ENCODE peak calls at places on chromosomes 11 and 22, in eight cellular contexts. E is nephron progenitor cell; U is BJ; J is left lung; T is activated CD8-positive, alpha-beta T cell treated with anti-CD3 and anti-CD28 coated beads for 36 hours; A is A549; N is IMR-90; Z is neural crest cell. Q is an unnamed sample.

GRCh38 chr11:109983358-109983757 is 109.8 kb upstream of the ZC3H12C start:
- DNase-seq in E (no peak), U (no peak), J (no peak), T (no peak), A (no peak), N (no peak), Z (no peak), Q (no peak)

GRCh38 chr11:469684-470667 is 19.9 kb downstream of the PTDSS2 start:
- DNase-seq in E (no peak), U (no peak), J (peak), T (no peak), A (peak), N (peak), Z (no peak), Q (no peak)

GRCh38 chr22:27714076-27714475 is 87.5 kb downstream of the MN1 start:
- DNase-seq in E (no peak), U (no peak), J (no peak), T (no peak), A (no peak), N (no peak), Z (no peak), Q (no peak)

GRCh38 chr11:63896071-63896470 is 20.9 kb downstream of the RCOR2 start:
- DNase-seq in E (no peak), U (no peak), J (no peak), T (no peak), A (no peak), N (no peak), Z (no peak), Q (no peak)

GRCh38 chr11:129435499-129436245 is 60.0 kb downstream of the BARX2 start:
- DNase-seq in E (no peak), U (no peak), J (no peak), T (no peak), A (no peak), N (no peak), Z (no peak), Q (no peak)

GRCh38 chr11:76240143-76240505 is 33.8 kb upstream of the WNT11 start:
- DNase-seq in E (no peak), U (no peak), J (peak), T (no peak), A (no peak), N (no peak), Z (no peak), Q (no peak)

GRCh38 chr22:46367707-46368191 is 32.2 kb downstream of the TRMU start:
- DNase-seq in E (peak), U (no peak), J (peak), T (peak), A (peak), N (peak), Z (peak), Q (peak)

GRCh38 chr11:8832571-8833260 is 78.3 kb upstream of the AKIP1 start:
- DNase-seq in E (peak), U (peak), J (peak), T (peak), A (no peak), N (peak), Z (no peak), Q (peak)

GRCh38 chr11:68264741-68265540 is 6.8 kb downstream of the C11orf24 start:
- DNase-seq in E (no peak), U (no peak), J (no peak), T (no peak), A (no peak), N (no peak), Z (no peak), Q (no peak)

GRCh38 chr11:79857404-79857803 is 416.6 kb upstream of the TENM4 start:
- DNase-seq in E (peak), U (no peak), J (no peak), T (no peak), A (no peak), N (no peak), Z (no peak), Q (no peak)

GRCh38 chr11:128417607-128418324 is 169.6 kb downstream of the ETS1 start:
- DNase-seq in E (no peak), U (peak), J (no peak), T (no peak), A (no peak), N (peak), Z (no peak), Q (no peak)

GRCh38 chr11:104073950-104074349 is 37.5 kb downstream of the DDI1 start:
- DNase-seq in E (no peak), U (no peak), J (no peak), T (no peak), A (peak), N (peak), Z (no peak), Q (peak)

GRCh38 chr11:13207665-13208594 is 69.7 kb upstream of the BMAL1 start:
- DNase-seq in E (no peak), U (peak), J (peak), T (peak), A (peak), N (peak), Z (no peak), Q (no peak)

GRCh38 chr11:46649180-46649738 is 31.9 kb downstream of the ATG13 start:
- DNase-seq in E (no peak), U (peak), J (no peak), T (no peak), A (peak), N (peak), Z (no peak), Q (no peak)

GRCh38 chr11:111801135-111801534 is 34.9 kb upstream of the PPP2R1B start:
- DNase-seq in E (no peak), U (no peak), J (no peak), T (no peak), A (no peak), N (no peak), Z (no peak), Q (no peak)

GRCh38 chr11:59144096-59144495 is 1.4 kb downstream of the FAM111A start:
- DNase-seq in E (no peak), U (no peak), J (no peak), T (no peak), A (no peak), N (peak), Z (no peak), Q (no peak)

GRCh38 chr11:44033411-44033850 is 14.3 kb upstream of the ACCSL start:
- DNase-seq in E (no peak), U (no peak), J (no peak), T (no peak), A (no peak), N (no peak), Z (no peak), Q (no peak)

GRCh38 chr22:50505776-50506610 is 1.5 kb downstream of the LMF2 start:
- DNase-seq in E (no peak), U (no peak), J (peak), T (no peak), A (no peak), N (no peak), Z (no peak), Q (no peak)

GRCh38 chr22:47110817-47111443 is 348.5 kb downstream of the TBC1D22A start:
- DNase-seq in E (no peak), U (no peak), J (no peak), T (no peak), A (no peak), N (peak), Z (no peak), Q (no peak)

GRCh38 chr11:111334495-111335123 is 36.3 kb downstream of the POU2AF3 start:
- DNase-seq in E (no peak), U (no peak), J (no peak), T (no peak), A (peak), N (no peak), Z (no peak), Q (no peak)

GRCh38 chr11:76193219-76193618 is 13.1 kb downstream of the WNT11 start:
- DNase-seq in E (peak), U (no peak), J (no peak), T (no peak), A (no peak), N (no peak), Z (no peak), Q (no peak)

GRCh38 chr11:36455658-36456111 is 54.4 kb downstream of the TRAF6 start:
- DNase-seq in E (peak), U (peak), J (peak), T (no peak), A (peak), N (peak), Z (peak), Q (no peak)

GRCh38 chr11:68142028-68142412 is 20.8 kb upstream of the CHKA start:
- DNase-seq in E (no peak), U (no peak), J (peak), T (peak), A (no peak), N (no peak), Z (no peak), Q (no peak)

GRCh38 chr11:69320756-69321741 is 27.1 kb downstream of the MYEOV start:
- DNase-seq in E (no peak), U (no peak), J (no peak), T (no peak), A (no peak), N (peak), Z (no peak), Q (no peak)

GRCh38 chr11:65786008-65786785 is 666 bp upstream of the OVOL1 start:
- DNase-seq in E (no peak), U (no peak), J (peak), T (no peak), A (no peak), N (no peak), Z (no peak), Q (peak)

GRCh38 chr22:43110927-43111623 is 525 bp downstream of the BIK start:
- DNase-seq in E (peak), U (no peak), J (peak), T (peak), A (no peak), N (no peak), Z (no peak), Q (peak)

GRCh38 chr11:95508219-95508880 is 277.3 kb upstream of the SESN3 start:
- DNase-seq in E (no peak), U (no peak), J (no peak), T (no peak), A (no peak), N (no peak), Z (no peak), Q (no peak)

DNA sequence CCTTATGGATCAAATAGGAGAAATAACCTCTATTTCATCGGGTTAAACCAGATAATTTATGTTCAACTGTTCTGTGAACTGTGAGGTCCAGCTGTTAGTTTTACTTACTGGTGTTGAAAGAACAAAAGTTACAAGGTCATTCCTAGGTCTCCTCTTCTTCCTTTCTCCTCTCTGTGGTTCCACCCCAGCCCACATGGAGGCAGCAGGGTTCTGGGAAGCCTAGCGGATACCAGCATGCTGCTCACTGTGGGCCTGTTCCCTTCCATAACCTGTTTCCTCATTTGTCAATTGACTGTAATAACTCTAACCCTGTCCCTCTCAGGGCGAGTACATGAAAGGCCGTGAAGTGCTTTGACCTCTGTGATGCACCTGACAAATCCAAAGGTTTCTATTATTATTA is 27.8 kb downstream of the RELT start:
- DNase-seq in E (peak), U (no peak), J (peak), T (no peak), A (peak), N (peak), Z (peak), Q (no peak)
- TF ChIP-seq CTCF in E (peak), U (peak), J (peak), T (no peak), A (peak), N (peak), Z (peak), Q (no peak)

DNA sequence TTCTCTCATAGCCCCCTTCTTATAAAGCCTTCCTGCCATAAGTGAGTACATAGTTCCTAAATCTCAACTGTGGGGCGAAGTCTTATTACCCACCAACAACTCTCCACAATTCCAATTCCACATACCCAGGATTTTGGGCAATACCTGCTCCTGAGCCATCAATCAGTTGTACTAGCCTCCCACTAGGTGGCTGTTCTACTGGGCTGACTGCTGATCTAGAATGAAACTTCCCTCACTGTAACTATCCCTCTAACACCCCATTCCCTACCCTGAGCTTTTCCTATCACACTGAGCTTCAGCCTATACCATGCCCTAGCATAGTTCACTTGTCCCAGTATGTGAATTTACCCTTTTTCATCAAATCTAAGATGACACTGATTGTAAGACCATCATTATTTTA is 52.5 kb downstream of the RRAS2 start:
- DNase-seq in E (no peak), U (no peak), J (no peak), T (no peak), A (peak), N (no peak), Z (no peak), Q (no peak)
- TF ChIP-seq CTCF in E (no peak), U (peak), J (no peak), T (no peak), A (no peak), N (no peak), Z (no peak), Q (no peak)

GRCh38 chr11:116513894-116514293 is 258.9 kb downstream of the BUD13 start:
- DNase-seq in E (peak), U (no peak), J (no peak), T (peak), A (peak), N (peak), Z (peak), Q (peak)
- TF ChIP-seq CTCF in E (peak), U (peak), J (peak), T (no peak), A (peak), N (peak), Z (peak), Q (peak)

GRCh38 chr11:10413268-10413667 is 41.8 kb upstream of the AMPD3 start:
- DNase-seq in E (no peak), U (no peak), J (no peak), T (peak), A (peak), N (peak), Z (no peak), Q (no peak)
- TF ChIP-seq CTCF in E (no peak), U (peak), J (no peak), T (peak), A (peak), N (peak), Z (no peak), Q (no peak)

DNA sequence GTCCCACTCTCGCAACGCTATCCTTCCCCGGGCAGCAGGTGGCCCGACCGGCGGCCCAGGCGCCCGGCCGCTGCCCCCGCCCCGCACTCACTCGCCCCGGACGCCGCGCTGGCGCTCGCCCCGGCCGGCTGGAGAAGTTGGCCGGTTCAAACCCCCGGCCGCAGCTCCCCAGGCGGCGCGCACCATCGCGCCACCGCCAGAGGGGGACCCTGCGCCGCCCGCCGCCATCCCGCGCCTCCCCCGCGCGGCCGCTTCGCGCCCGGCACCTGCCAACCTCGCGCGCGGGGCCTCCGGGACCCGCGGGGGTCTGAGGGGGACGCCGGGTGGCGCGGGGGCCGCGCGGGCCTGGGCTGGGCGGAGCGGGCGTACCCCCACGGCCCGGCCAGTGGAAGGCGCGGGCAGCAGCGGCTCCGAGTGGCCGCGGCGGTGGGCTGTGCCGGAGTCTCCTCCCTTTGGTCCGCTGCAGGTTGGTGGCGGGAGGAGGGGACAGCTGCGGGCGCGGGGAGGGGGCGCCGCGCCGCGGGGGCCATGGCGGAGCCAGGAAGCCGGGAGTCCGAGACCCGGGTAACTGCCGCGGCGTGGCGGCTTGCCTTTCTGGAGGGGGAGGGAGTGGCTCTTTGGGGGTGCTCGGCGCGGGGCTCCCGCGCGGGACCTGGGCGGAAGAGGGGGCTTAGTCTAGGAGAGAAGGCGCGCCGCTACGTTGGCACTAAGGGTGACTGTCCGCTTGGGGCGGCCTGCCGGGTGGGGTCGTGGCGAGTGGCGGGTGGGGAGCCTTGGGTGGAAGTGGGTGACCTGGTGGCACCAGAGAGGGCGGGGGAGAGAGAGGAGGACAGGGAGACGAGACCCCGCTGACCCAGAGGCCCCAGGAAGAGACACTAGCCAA is at the start of the genes MPST and TST:
- DNase-seq in E (peak), U (no peak), J (peak), T (peak), A (peak), N (peak), Z (peak), Q (peak)
- TF ChIP-seq CTCF in E (no peak), U (no peak), J (no peak), T (peak), A (no peak), N (peak), Z (peak), Q (no peak)

GRCh38 chr22:31082606-31083376 is 1.7 kb downstream of the SMTN start:
- DNase-seq in E (peak), U (no peak), J (no peak), T (peak), A (peak), N (peak), Z (no peak), Q (no peak)
- TF ChIP-seq CTCF in E (peak), U (peak), J (peak), T (peak), A (peak), N (peak), Z (peak), Q (peak)

DNA sequence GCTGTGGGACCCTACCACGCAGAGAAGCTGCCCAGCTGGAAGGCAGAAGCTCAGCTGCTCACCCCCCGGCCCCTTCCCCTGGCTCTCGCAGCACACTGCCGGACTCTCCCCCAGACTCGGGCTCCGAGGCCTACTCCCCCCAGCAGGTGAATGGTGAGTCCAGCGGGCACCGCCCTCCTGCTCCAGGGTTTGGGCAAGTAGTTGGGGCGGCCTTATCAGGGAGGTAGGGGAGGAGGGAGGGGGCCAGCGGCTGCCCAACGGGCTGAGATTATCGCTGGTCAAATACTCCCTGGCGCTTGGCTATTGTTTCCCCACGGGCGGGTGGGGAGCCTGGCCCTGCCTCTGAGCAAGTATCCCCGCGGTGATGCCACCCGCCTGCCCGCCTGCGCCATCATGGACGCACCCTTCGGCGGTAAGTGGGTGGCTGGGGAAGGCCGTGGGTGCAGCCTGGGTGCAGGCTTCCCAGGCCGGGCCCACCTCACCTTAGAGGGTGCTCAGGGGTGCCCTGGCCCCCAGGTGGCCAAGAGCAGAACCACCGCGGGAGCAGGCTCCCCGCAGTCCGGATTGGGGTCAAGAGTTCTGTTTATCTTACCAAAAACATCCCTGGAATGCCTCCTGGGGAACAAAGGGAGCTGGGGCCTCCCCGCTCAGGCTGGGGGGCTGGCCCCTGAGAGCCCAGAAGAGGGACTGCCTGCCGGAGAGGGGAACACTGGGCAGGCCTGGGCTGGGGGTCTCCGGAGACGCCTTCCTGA is 16.9 kb downstream of the MYRF start:
- DNase-seq in E (peak), U (no peak), J (peak), T (no peak), A (no peak), N (peak), Z (no peak), Q (no peak)
- TF ChIP-seq CTCF in E (peak), U (peak), J (no peak), T (no peak), A (peak), N (peak), Z (peak), Q (no peak)

DNA sequence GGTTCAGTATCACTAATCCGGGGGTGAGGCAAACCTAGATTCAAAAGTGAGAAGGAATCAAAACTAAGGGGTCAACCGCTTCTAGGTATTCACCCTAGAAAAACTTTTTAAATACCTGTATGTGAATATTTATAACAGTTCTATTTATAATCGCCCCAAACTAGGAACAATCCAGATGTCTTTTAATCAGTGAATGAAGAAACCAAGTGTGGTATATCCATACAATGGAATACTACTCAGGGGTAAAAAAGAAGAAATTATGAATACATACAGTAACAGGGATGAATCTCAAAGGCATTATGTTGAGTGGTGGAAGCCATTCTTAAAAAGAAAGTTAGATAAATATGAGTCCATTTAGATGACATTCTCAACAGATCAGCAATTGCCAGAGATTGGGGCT is 178.0 kb upstream of the BLID start:
- DNase-seq in E (no peak), U (no peak), J (no peak), T (no peak), A (no peak), N (no peak), Z (no peak), Q (no peak)
- TF ChIP-seq CTCF in E (no peak), U (no peak), J (no peak), T (no peak), A (no peak), N (no peak), Z (no peak), Q (no peak)